ENCODE peak calls at places on chromosomes 13 and 19, in four cellular contexts. One of them, this sample, is unnamed.
A peak's percentile ranks its signal among the peaks of the same experiment; 100 is the strongest.

GRCh38 chr19:44905437-44906160 is at the start of gene APOE:
- DNase-seq in stomach: no peak
- DNase-seq in heart left ventricle: no peak
- DNase-seq in prostate gland: no peak
- DNase-seq in this sample: no peak

GRCh38 chr19:18520848-18521691 is 800 bp downstream of the ELL start:
- DNase-seq in heart left ventricle: peak; percentile 58
- DNase-seq in stomach: peak; percentile 50
- DNase-seq in prostate gland: no peak
- DNase-seq in this sample: no peak

GRCh38 chr19:5942991-5943390 is 28.9 kb downstream of the CAPS start:
- DNase-seq in prostate gland: no peak
- DNase-seq in stomach: no peak
- DNase-seq in heart left ventricle: no peak
- DNase-seq in this sample: no peak

GRCh38 chr13:76836311-76836710 is 49.9 kb downstream of the KCTD12 start:
- DNase-seq in stomach: no peak
- DNase-seq in heart left ventricle: no peak
- DNase-seq in prostate gland: no peak
- DNase-seq in this sample: no peak

GRCh38 chr13:25291691-25292090 is 4.4 kb upstream of the MTMR6 start:
- DNase-seq in stomach: no peak
- DNase-seq in prostate gland: no peak
- DNase-seq in heart left ventricle: no peak
- DNase-seq in this sample: no peak

GRCh38 chr13:95918860-95919259 is 134.3 kb downstream of the UGGT2 start:
- DNase-seq in stomach: no peak
- DNase-seq in prostate gland: no peak
- DNase-seq in heart left ventricle: no peak
- DNase-seq in this sample: no peak

GRCh38 chr19:40702337-40703012 is 12.0 kb upstream of the NUMBL start:
- DNase-seq in heart left ventricle: peak; percentile 71
- DNase-seq in prostate gland: no peak
- DNase-seq in stomach: peak; percentile 74
- DNase-seq in this sample: no peak

GRCh38 chr13:40494513-40494912 is 171.9 kb downstream of the FOXO1 start:
- DNase-seq in prostate gland: no peak
- DNase-seq in stomach: no peak
- DNase-seq in heart left ventricle: no peak
- DNase-seq in this sample: no peak

GRCh38 chr19:11375143-11375948 is 880 bp downstream of the SWSAP1 start:
- DNase-seq in heart left ventricle: peak; percentile 70
- DNase-seq in prostate gland: peak; percentile 41
- DNase-seq in stomach: peak; percentile 59
- DNase-seq in this sample: no peak

GRCh38 chr19:54208784-54209057 is 8.1 kb downstream of the RPS9 start:
- DNase-seq in prostate gland: no peak
- DNase-seq in stomach: no peak
- DNase-seq in heart left ventricle: no peak
- DNase-seq in this sample: no peak

DNA sequence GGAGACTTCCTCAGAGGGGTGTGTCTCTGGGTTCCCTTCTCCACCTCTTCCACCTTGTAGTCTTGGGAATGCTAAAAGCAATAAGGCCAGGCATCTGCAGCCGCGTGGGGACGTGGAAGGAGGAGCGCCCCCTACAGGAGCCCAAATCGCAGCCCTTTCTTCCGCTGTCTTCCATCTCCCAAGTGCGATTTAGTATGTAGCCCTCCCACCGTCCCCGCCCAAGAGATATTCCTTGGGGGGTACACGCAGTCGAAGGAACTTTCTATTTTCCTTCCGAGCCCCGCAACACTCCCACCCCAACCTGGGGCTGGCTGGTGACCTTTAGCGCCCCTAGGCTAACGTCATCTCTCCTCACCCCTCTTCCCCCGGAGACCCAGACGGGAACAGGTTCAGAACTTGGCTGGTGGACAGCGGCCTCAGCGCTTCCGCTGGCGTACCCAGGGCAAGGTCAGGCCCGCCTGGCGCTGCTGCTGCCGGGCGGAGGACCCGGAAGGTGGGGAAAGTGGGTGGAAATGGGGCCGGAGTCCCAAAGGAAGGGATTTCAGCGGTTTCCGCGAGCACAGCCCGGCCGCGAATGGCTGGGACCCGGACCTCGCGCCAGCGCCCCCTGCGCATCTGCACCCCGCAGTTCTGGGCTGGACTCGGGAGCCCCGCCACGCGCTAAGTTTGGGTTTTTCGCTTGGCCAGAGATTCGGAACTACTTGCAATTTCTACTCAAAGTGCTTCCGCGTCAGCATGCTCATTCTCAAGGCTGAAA is 2.1 kb upstream of the PCDH8 start:
- DNase-seq in heart left ventricle: peak; percentile 79
- DNase-seq in stomach: peak; percentile 63
- DNase-seq in prostate gland: no peak
- DNase-seq in this sample: peak; percentile 21
- TF ChIP-seq CTCF in heart left ventricle: no peak
- TF ChIP-seq CTCF in stomach: no peak
- TF ChIP-seq CTCF in prostate gland: no peak
- TF ChIP-seq CTCF in this sample: no peak

GRCh38 chr19:8484331-8484894 is 18.0 kb downstream of the PRAM1 start:
- DNase-seq in heart left ventricle: peak; percentile 73
- DNase-seq in prostate gland: no peak
- DNase-seq in stomach: peak; percentile 48
- DNase-seq in this sample: no peak
- H3K4me3 ChIP-seq in heart left ventricle: no peak overlapping the region
- H3K4me3 ChIP-seq in prostate gland: no peak overlapping the region
- H3K4me3 ChIP-seq in stomach: no peak overlapping the region
- H3K4me3 ChIP-seq in this sample: no peak overlapping the region

DNA sequence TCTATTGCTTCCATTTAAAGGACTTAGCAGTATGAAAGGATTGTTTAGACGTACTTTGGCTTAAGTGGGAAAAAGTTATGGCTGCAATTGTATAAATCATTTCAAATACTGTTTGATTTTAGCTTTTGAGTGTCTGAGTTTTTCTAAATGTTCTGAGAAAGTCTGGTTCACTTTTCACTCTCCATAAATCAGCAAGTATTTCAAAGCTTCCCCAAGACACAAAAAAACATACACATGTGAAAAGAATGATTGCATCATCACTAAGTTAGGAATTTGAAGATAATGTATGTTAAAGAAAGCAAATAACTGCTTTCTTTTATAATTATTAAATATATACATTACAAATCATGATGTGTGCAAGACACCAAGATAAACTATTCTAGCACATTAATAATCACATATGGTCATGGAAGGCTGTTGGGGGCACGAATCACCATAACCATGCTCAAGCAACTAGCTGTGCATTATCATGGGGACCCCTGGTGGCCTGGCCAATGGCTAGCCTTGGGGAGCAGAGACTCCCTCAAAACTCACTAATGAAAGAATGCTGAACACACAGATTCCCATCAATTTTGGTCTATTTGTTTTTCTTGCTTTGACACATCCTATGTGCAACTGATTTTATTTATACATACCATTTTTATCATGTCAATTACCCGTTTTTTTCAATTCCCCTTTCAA is 111.1 kb downstream of the MIPEP start:
- DNase-seq in prostate gland: no peak
- DNase-seq in heart left ventricle: no peak
- DNase-seq in stomach: no peak
- DNase-seq in this sample: no peak
- TF ChIP-seq CTCF in prostate gland: no peak
- TF ChIP-seq CTCF in heart left ventricle: peak; percentile 6
- TF ChIP-seq CTCF in stomach: no peak
- TF ChIP-seq CTCF in this sample: no peak

GRCh38 chr19:4829001-4829712 is 2.4 kb downstream of the TICAM1 start:
- DNase-seq in heart left ventricle: no peak
- DNase-seq in stomach: peak; percentile 61
- DNase-seq in prostate gland: no peak
- DNase-seq in this sample: no peak

GRCh38 chr19:4832776-4833175 is 1.3 kb upstream of the TICAM1 start:
- DNase-seq in heart left ventricle: no peak
- DNase-seq in prostate gland: no peak
- DNase-seq in stomach: no peak
- DNase-seq in this sample: no peak

GRCh38 chr19:4830768-4831265 is 695 bp downstream of the TICAM1 start:
- DNase-seq in heart left ventricle: no peak
- DNase-seq in prostate gland: no peak
- DNase-seq in stomach: no peak
- DNase-seq in this sample: no peak

GRCh38 chr19:4831351-4832340 is at the start of gene TICAM1:
- DNase-seq in heart left ventricle: peak; percentile 88
- DNase-seq in prostate gland: peak; percentile 49
- DNase-seq in stomach: peak; percentile 80
- DNase-seq in this sample: peak; percentile 19

DNA sequence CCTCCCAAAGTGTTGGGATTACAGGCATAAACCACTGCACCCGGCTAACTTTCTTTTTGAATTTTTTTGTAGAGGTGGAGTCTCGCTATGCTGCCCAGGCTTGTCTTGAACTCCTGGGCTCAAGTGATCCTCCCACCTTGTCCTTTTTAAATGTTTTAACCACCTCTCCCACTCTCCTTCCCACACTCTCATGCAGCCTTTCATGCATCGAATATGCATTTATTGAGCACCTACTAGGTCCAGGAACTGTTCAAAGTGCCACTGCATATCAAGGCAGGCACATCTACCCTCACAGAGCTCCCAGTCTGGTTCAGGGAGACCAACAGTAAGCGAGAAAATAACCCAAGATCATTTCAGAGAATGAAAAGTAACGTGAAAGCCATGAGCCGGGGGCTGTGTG is 1.2 kb downstream of the TICAM1 start:
- DNase-seq in prostate gland: no peak
- DNase-seq in heart left ventricle: no peak
- DNase-seq in stomach: no peak
- DNase-seq in this sample: no peak
- H3K4me3 ChIP-seq in prostate gland: peak overlapping the region; percentile 78
- H3K4me3 ChIP-seq in heart left ventricle: peak overlapping the region; percentile 99
- H3K4me3 ChIP-seq in stomach: peak overlapping the region; percentile 93
- H3K4me3 ChIP-seq in this sample: peak overlapping the region; percentile 80

DNA sequence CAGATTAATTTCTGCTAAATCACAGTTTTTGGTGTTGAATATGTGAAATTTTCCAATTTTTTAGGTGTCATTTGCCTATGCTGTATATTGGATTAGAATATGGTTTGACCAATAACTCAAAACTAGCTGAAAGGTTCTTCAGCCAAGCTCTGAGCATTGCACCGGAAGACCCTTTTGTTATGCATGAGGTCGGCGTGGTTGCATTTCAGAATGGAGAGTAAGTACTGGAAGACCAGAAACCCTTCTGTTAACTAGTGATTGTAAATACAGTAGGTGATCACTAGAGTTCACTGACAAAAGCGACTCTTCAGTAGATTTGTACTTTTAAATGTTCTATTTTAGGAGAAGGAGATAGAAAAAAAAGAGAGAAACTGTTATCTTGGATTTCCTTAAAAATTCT is 22.3 kb downstream of the CDC16 start:
- DNase-seq in heart left ventricle: no peak
- DNase-seq in stomach: no peak
- DNase-seq in prostate gland: no peak
- DNase-seq in this sample: no peak
- TF ChIP-seq CTCF in heart left ventricle: no peak
- TF ChIP-seq CTCF in stomach: no peak
- TF ChIP-seq CTCF in prostate gland: no peak
- TF ChIP-seq CTCF in this sample: no peak

GRCh38 chr19:896434-896833 is 3.1 kb downstream of the RNU6-9 start:
- DNase-seq in prostate gland: no peak
- DNase-seq in stomach: no peak
- DNase-seq in heart left ventricle: no peak
- DNase-seq in this sample: no peak

GRCh38 chr19:896999-897398 is 3.7 kb downstream of the RNU6-9 start:
- DNase-seq in heart left ventricle: no peak
- DNase-seq in stomach: no peak
- DNase-seq in prostate gland: no peak
- DNase-seq in this sample: no peak

GRCh38 chr19:892243-892996 is 567 bp downstream of the MED16 start:
- DNase-seq in stomach: no peak
- DNase-seq in heart left ventricle: no peak
- DNase-seq in prostate gland: no peak
- DNase-seq in this sample: no peak

GRCh38 chr19:890831-891230 is 2.2 kb downstream of the MED16 start:
- DNase-seq in stomach: no peak
- DNase-seq in prostate gland: no peak
- DNase-seq in heart left ventricle: no peak
- DNase-seq in this sample: no peak

DNA sequence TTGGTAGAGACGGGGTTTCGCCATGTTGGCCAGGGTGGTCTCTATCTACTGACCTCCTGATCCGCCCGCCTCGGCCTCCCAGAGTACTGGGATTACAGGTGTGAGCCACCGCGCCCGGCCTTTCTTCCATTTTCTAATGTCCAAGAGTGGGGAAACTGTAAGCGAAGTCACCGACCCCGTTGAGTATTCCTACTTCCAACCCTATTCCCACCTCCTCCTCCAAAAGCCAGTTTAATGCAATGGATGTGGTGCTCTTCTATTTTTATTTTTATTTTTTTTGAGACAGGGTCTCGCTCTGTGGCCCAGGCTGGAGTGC is 449 bp downstream of the RNU6-9 start:
- DNase-seq in heart left ventricle: no peak
- DNase-seq in prostate gland: no peak
- DNase-seq in stomach: no peak
- DNase-seq in this sample: no peak
- H3K4me3 ChIP-seq in heart left ventricle: peak overlapping the region; percentile 88
- H3K4me3 ChIP-seq in prostate gland: peak overlapping the region; percentile 97
- H3K4me3 ChIP-seq in stomach: peak overlapping the region; percentile 93
- H3K4me3 ChIP-seq in this sample: no peak overlapping the region

This sample was measured in LNCaP clone FGC.